ENCODE peak calls at places on chromosomes 7 and 10, in six cellular contexts. P, N, D, Z, J and X are unnamed samples.

GRCh38 chr7:28847681-28848080 is 110.4 kb downstream of the TRIL start:
- DNase-seq in P (no peak), N (peak; percentile 25), D (no peak), Z (no peak), J (no peak), X (peak; percentile 8)

GRCh38 chr10:119655566-119656001 is 4.4 kb downstream of the BAG3 start:
- DNase-seq in P (no peak), N (peak; percentile 60), D (peak; percentile 80), Z (no peak), J (peak; percentile 93), X (peak; percentile 87)

GRCh38 chr10:480928-481551 is 208.4 kb downstream of the DIP2C start:
- DNase-seq in P (no peak), N (no peak), D (peak; percentile 46), Z (no peak), J (peak; percentile 35), X (peak; percentile 46)

GRCh38 chr10:129332476-129332875 is 134.6 kb upstream of the MGMT start:
- DNase-seq in P (no peak), N (no peak), D (peak; percentile 54), Z (no peak), J (peak; percentile 2), X (no peak)

GRCh38 chr10:10528563-10528910 is 489.1 kb upstream of the CELF2 start:
- DNase-seq in P (no peak), N (no peak), D (peak; percentile 68), Z (no peak), J (peak; percentile 62), X (peak; percentile 24)

GRCh38 chr7:158021836-158022235 is 565.8 kb downstream of the PTPRN2 start:
- DNase-seq in P (no peak), N (no peak), D (no peak), Z (no peak), J (no peak), X (no peak)

GRCh38 chr10:83469719-83470336 is 669.5 kb upstream of the GHITM start:
- DNase-seq in P (no peak), N (no peak), D (no peak), Z (no peak), J (no peak), X (no peak)

GRCh38 chr10:4405828-4406227 is 420.2 kb upstream of the AKR1E2 start:
- DNase-seq in P (no peak), N (no peak), D (no peak), Z (no peak), J (no peak), X (no peak)

GRCh38 chr7:104548861-104549260 is 220.5 kb downstream of the LHFPL3 start:
- DNase-seq in P (no peak), N (no peak), D (no peak), Z (no peak), J (peak; percentile 29), X (no peak)

DNA sequence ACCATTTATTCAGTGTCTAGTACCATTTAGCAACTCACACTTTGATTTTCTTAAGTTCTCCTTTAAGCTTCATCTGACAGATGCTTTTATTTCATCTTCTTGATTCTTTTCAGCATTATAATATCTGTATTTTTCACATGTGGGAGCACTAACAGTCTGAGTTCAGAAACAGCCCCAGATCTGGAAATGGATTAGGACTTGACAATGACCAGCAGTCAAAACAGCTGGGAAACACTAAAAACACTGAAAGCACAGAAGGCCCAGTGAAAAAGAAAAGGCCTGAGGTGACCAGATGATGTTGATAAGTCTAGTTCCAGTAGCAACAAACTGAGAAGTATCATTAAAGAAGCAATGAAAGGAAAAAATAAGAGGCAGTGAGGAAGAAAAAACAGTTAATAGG is 304.7 kb upstream of the MYO3A start:
- DNase-seq in P (no peak), N (no peak), D (no peak), Z (no peak), J (no peak), X (no peak)
- H3K4me3 ChIP-seq in P (no peak overlapping the region), N (no peak overlapping the region), D (no peak overlapping the region), Z (no peak overlapping the region), J (no peak overlapping the region), X (no peak overlapping the region)

DNA sequence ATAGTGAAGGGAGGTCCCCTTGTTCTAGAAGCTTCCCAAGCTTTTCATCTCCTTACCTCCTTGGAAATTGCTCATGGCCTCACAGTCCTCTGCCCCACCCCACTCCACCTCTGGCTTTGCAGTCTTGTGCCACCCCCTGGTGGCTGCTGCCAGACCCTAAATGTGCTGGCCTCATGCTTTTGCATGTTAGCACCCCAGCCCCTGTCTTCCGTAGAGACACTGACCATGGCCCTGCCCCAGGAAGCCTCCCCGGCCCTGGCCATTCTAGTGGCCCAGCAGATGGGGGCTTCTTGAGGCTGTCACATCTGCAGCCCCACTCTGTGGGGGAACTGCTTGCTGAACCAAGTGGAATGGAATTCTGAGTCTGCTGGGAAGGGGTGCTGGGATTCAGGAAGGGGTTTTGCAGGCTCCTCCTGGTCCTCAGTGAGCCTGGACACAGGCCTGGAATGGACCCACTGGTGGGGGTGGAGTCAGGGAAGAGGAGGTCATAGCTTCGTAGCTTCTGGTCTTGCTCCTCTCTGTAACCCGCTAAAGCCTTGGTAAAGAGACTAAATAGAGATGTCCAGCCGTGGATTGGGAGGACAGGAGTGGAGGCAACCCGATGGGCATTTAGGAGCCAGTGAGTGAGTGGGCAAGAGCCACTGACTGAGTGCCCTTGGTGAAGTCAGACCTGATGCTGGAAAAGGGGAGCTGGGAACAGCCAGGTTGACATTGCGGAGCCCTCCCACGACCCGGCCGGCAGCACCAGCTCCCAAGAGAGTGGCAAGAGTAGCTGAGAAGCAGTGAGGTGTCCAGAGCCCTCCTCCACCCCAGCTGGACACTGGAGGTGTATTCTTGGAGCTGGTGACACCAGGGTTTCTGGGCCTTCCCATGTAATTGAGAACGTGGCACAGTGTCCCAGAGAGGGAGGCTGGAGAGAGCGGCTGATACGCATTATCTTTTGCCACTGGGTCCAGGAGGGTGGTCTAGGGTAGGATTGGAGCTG is 20.9 kb downstream of the RAMP3 start:
- DNase-seq in P (peak; percentile 25), N (no peak), D (no peak), Z (peak; percentile 40), J (no peak), X (no peak)
- TF ChIP-seq CTCF in P (no peak), N (no peak), D (peak; percentile 13), Z (no peak), J (no peak), X (peak; percentile 0)

DNA sequence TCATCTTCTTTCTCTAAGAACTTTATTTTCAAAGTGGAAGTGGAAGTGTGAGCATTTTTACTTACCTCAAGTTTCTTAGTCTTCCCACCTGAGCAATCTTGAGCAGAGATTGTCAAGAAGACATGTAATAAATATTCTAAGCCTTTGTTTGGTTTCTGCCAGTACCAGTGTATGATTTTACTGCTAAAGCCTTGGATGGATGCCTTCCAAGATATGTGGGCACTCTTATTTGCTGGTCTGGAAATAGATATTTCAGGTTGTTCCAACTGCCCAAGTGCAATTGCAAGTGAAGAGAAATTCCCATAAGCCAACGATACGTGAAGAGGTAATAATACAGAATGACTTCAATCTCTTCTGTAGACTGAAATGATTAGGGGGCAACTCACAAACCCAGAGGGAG is 18.2 kb upstream of the TARP start:
- DNase-seq in P (no peak), N (no peak), D (no peak), Z (no peak), J (no peak), X (no peak)
- H3K4me3 ChIP-seq in P (no peak overlapping the region), N (no peak overlapping the region), D (no peak overlapping the region), Z (no peak overlapping the region), J (no peak overlapping the region), X (no peak overlapping the region)

DNA sequence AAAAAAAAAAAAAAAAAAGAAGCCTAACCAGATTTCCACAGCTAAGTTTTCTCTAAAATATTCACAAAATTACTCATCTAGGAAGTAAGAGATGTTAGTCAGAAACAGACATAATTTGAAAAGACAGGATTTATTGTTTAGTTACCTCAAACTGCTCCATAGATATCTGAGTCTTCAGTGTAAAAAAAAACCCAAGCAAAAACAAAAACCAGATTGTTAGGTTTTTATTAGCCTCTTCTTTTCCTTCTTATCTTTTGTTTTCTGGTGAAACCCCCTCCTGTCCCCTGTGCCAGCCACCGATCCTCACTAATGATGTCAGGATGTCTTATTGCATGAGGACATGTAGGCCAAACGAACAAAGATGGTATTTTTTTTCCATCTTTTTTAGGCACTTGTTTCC is 702.1 kb upstream of the FZD8 start:
- DNase-seq in P (no peak), N (no peak), D (no peak), Z (no peak), J (peak; percentile 53), X (peak; percentile 41)
- TF ChIP-seq CTCF in P (no peak), N (no peak), D (no peak), Z (no peak), J (no peak), X (no peak)

DNA sequence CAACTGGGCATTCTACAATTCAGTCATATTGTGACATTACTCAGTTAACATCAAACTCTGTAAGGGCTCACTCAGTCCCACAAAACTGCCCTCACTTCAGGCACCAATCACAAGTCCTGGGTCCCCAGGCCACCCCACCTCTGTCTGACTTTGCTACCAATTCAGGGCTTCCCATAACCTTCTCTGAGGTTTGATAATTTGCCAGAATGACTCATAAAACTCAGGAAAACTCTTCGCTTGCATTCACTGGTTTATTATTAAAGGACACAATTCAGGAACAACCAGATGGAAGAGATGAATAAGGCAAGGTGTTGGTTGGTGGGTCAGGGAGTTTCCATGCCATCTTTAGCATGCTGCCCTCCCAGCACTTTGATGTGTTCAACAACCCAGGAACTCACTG is 41.3 kb downstream of the AVL9 start:
- DNase-seq in P (no peak), N (no peak), D (peak; percentile 64), Z (peak; percentile 24), J (peak; percentile 83), X (peak; percentile 63)
- H3K4me3 ChIP-seq in P (no peak overlapping the region), N (no peak overlapping the region), D (no peak overlapping the region), Z (no peak overlapping the region), J (no peak overlapping the region), X (no peak overlapping the region)